ENCODE peak calls at places on chromosomes 5 and 9, in seven cellular contexts. H is HFF-Myc, I is GM23338, D is suprapubic skin, R is tibial nerve, U is GM12892, W is fibroblast of gingiva. Q is an unnamed sample.

GRCh38 chr5:167658890-167659289 is 632.6 kb upstream of the WWC1 start:
- DNase-seq in W (peak; percentile 21), H (no peak), U (no peak), D (no peak), I (no peak), R (no peak), Q (no peak)

GRCh38 chr5:61995486-61995885 is 310.5 kb upstream of the KIF2A start:
- DNase-seq in R (no peak), I (no peak), D (no peak), U (no peak), H (no peak), W (peak; percentile 36), Q (no peak)

GRCh38 chr5:55036477-55036876 is 12.4 kb downstream of the GZMK start:
- DNase-seq in I (no peak), H (no peak), D (no peak), R (no peak), U (no peak), W (no peak), Q (no peak)

GRCh38 chr5:24059006-24059405 is 551.6 kb downstream of the PRDM9 start:
- DNase-seq in I (no peak), D (no peak), R (no peak), W (no peak), H (no peak), U (no peak), Q (no peak)

GRCh38 chr5:72925336-72926010 is 30.4 kb upstream of the FCHO2 start:
- DNase-seq in H (no peak), D (no peak), I (no peak), R (no peak), W (no peak), U (no peak), Q (no peak)

GRCh38 chr5:178778919-178779318 is 48.5 kb upstream of the ZNF354A start:
- DNase-seq in I (no peak), D (no peak), W (no peak), U (no peak), H (no peak), R (no peak), Q (peak; percentile 67)

GRCh38 chr5:116574682-116575634 is at the start of gene SEMA6A:
- DNase-seq in U (peak; percentile 71), D (peak; percentile 93), I (peak; percentile 98), W (peak; percentile 84), H (peak; percentile 37), R (peak; percentile 65), Q (peak; percentile 91)

GRCh38 chr9:6655036-6655435 is 9.5 kb upstream of the GLDC start:
- DNase-seq in H (no peak), U (no peak), W (no peak), D (no peak), R (no peak), I (no peak), Q (no peak)

GRCh38 chr5:68740204-68740910 is 353.5 kb upstream of the SLC30A5 start:
- DNase-seq in R (no peak), U (no peak), D (no peak), W (no peak), H (no peak), I (no peak), Q (peak; percentile 15)

GRCh38 chr5:87827561-87827960 is 414.8 kb upstream of the CCNH start:
- DNase-seq in H (no peak), R (no peak), I (no peak), W (no peak), D (no peak), U (no peak), Q (no peak)

GRCh38 chr5:168153263-168153930 is 138.0 kb upstream of the WWC1 start:
- DNase-seq in R (no peak), D (no peak), H (no peak), W (no peak), I (no peak), U (no peak), Q (peak; percentile 2)

GRCh38 chr9:112700080-112700479 is 17.8 kb downstream of the INIP start:
- DNase-seq in W (no peak), U (no peak), I (no peak), H (no peak), R (no peak), D (no peak), Q (no peak)

GRCh38 chr9:129166962-129167557 is 11.0 kb downstream of the IER5L start:
- DNase-seq in U (no peak), R (no peak), D (peak; percentile 88), I (peak; percentile 87), W (peak; percentile 75), H (no peak), Q (no peak)

GRCh38 chr5:68178579-68178978 is 37.0 kb upstream of the PIK3R1 start:
- DNase-seq in W (no peak), R (no peak), H (no peak), U (no peak), I (no peak), D (no peak), Q (no peak)

GRCh38 chr9:5425006-5425628 is 12.6 kb downstream of the PLGRKT start:
- DNase-seq in U (no peak), I (peak; percentile 75), R (no peak), D (no peak), W (no peak), H (peak; percentile 12), Q (peak; percentile 52)

GRCh38 chr9:113622600-113623400 is 159.3 kb downstream of the RGS3 start:
- DNase-seq in H (no peak), I (peak; percentile 85), W (peak; percentile 63), R (no peak), U (peak; percentile 46), D (peak; percentile 46), Q (peak; percentile 19)

GRCh38 chr9:122236681-122237080 is 7.9 kb upstream of the LHX6 start:
- DNase-seq in W (no peak), U (no peak), D (no peak), I (no peak), R (no peak), H (no peak), Q (peak; percentile 16)

GRCh38 chr9:124298646-124299235 is 41.0 kb downstream of the NEK6 start:
- DNase-seq in W (no peak), R (no peak), D (no peak), I (no peak), H (no peak), U (no peak), Q (no peak)

GRCh38 chr5:73954381-73954780 is 328.4 kb downstream of the ARHGEF28 start:
- DNase-seq in H (no peak), R (no peak), U (no peak), W (no peak), D (no peak), I (no peak), Q (no peak)

GRCh38 chr5:142520885-142521284 is 165.0 kb downstream of the FGF1 start:
- DNase-seq in D (no peak), U (no peak), I (no peak), R (no peak), H (no peak), W (no peak), Q (no peak)

Q was measured in NCI-H82.